ENCODE peak calls at places on chromosomes 4 and X, in ten cellular contexts. A is OCI-LY7, I is right lobe of liver, N is ovary, V is WTC11, R is lower leg skin, Z is GM12865, J is DND-41, W is BJ, Y is fibroblast of lung. C is an unnamed sample.
A peak's percentile ranks its signal among the peaks of the same experiment; 100 is the strongest.

GRCh38 chr4:22625301-22625700 is 67.4 kb upstream of the GBA3 start:
- DNase-seq in A (no peak), I (no peak), N (no peak), V (no peak), R (no peak), Z (no peak), J (no peak), W (no peak), Y (no peak), C (no peak)

GRCh38 chr4:56467284-56468096 is at the start of gene SRP72:
- DNase-seq in A (peak; percentile 90), I (peak; percentile 87), N (peak; percentile 87), V (peak; percentile 87), R (peak; percentile 98), Z (peak; percentile 90), J (peak; percentile 89), W (peak; percentile 41), Y (peak; percentile 82), C (peak; percentile 82)

GRCh38 chrX:69156638-69157037 is 8.6 kb downstream of the PJA1 start:
- DNase-seq in A (no peak), I (no peak), N (no peak), V (no peak), R (peak; percentile 43), Z (no peak), J (no peak), W (no peak), Y (no peak), C (no peak)

GRCh38 chrX:104195489-104196084 is 29.3 kb downstream of the FAM199X start:
- DNase-seq in A (peak; percentile 35), I (no peak), N (no peak), V (no peak), R (no peak), Z (peak; percentile 21), J (peak; percentile 5), W (no peak), Y (peak; percentile 40), C (no peak)

GRCh38 chr4:40241936-40242590 is 45.2 kb downstream of the RHOH start:
- DNase-seq in A (no peak), I (no peak), N (no peak), V (no peak), R (no peak), Z (no peak), J (no peak), W (no peak), Y (no peak), C (no peak)

GRCh38 chr4:80126435-80126834 is 53.4 kb upstream of the ANTXR2 start:
- DNase-seq in A (no peak), I (no peak), N (no peak), V (no peak), R (no peak), Z (no peak), J (no peak), W (no peak), Y (no peak), C (no peak)

GRCh38 chrX:50905334-50905733 is 5.2 kb upstream of the BMP15 start:
- DNase-seq in A (peak; percentile 12), I (peak; percentile 44), N (no peak), V (peak; percentile 29), R (no peak), Z (peak; percentile 0), J (peak; percentile 4), W (no peak), Y (peak; percentile 0), C (no peak)

GRCh38 chrX:18944482-18944881 is 39.4 kb downstream of the PHKA2 start:
- DNase-seq in A (no peak), I (no peak), N (no peak), V (no peak), R (peak; percentile 34), Z (no peak), J (no peak), W (no peak), Y (no peak), C (no peak)

GRCh38 chrX:2875798-2876399 is 47.2 kb downstream of the GYG2 start:
- DNase-seq in A (no peak), I (no peak), N (no peak), V (no peak), R (no peak), Z (peak; percentile 1), J (no peak), W (no peak), Y (peak; percentile 14), C (no peak)

GRCh38 chrX:39577976-39578962 is 519.5 kb downstream of the BCOR start:
- DNase-seq in A (peak; percentile 8), I (no peak), N (peak; percentile 40), V (no peak), R (no peak), Z (peak; percentile 78), J (peak; percentile 67), W (no peak), Y (peak; percentile 36), C (no peak)

GRCh38 chr4:70721747-70722146 is at the start of gene RUFY3:
- DNase-seq in A (no peak), I (no peak), N (peak; percentile 49), V (no peak), R (no peak), Z (no peak), J (peak; percentile 26), W (peak; percentile 85), Y (peak; percentile 98), C (no peak)

GRCh38 chr4:66178901-66179300 is 508.6 kb upstream of the EPHA5 start:
- DNase-seq in A (no peak), I (no peak), N (no peak), V (no peak), R (no peak), Z (no peak), J (no peak), W (peak; percentile 35), Y (no peak), C (no peak)

GRCh38 chr4:8348071-8348470 is 78.5 kb downstream of the HTRA3 start:
- DNase-seq in A (peak; percentile 13), I (no peak), N (no peak), V (no peak), R (peak; percentile 36), Z (no peak), J (no peak), W (no peak), Y (no peak), C (no peak)

DNA sequence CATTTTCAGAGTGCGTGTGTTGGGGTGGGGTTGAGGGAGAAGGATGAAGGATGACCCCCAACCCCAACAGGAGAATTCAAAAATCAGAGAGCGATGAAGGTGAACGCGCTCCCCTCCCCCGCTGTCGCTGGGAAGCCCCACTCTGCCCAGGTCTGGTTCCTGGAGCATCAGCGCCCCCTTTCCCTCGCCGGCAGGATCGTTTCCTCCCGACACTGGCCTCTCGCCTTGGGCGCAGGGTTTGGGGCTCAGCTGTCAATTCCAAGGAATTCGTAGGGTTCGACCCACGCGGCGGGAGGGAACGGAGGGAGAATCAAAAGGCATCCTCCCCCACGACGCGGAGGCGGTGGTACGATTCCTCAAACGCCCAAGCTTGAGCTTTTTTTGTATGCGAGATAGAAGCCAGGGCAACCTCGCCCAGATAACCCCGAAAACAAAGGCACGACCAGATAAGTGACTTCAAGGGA is 997 bp upstream of the PDGFRA start:
- DNase-seq in A (no peak), I (peak; percentile 74), N (peak; percentile 93), V (peak; percentile 91), R (peak; percentile 95), Z (peak; percentile 54), J (no peak), W (no peak), Y (peak; percentile 82), C (peak; percentile 79)
- TF ChIP-seq CTCF in A (peak; percentile 64), I (peak; percentile 62), N (peak; percentile 87), V (peak; percentile 60), R (no peak), Z (peak; percentile 75), J (no peak), W (peak; percentile 97), Y (peak; percentile 94), C (peak; percentile 85)

GRCh38 chrX:149131780-149132179 is 373.3 kb downstream of the IDS start:
- DNase-seq in A (no peak), I (no peak), N (no peak), V (no peak), R (no peak), Z (no peak), J (no peak), W (no peak), Y (no peak), C (no peak)
- TF ChIP-seq CTCF in A (no peak), I (no peak), N (no peak), V (no peak), R (no peak), Z (no peak), J (no peak), W (no peak), Y (no peak), C (no peak)

GRCh38 chr4:81919810-81920209 is 448.1 kb upstream of the RASGEF1B start:
- DNase-seq in A (no peak), I (no peak), N (no peak), V (no peak), R (no peak), Z (no peak), J (no peak), W (no peak), Y (no peak), C (no peak)

GRCh38 chr4:81921757-81922159 is 450.1 kb upstream of the RASGEF1B start:
- DNase-seq in A (peak; percentile 25), I (no peak), N (no peak), V (no peak), R (no peak), Z (no peak), J (no peak), W (no peak), Y (no peak), C (no peak)

GRCh38 chr4:81922271-81922775 is 450.6 kb upstream of the RASGEF1B start:
- DNase-seq in A (no peak), I (no peak), N (no peak), V (no peak), R (no peak), Z (no peak), J (no peak), W (no peak), Y (no peak), C (no peak)

GRCh38 chr4:81915430-81915829 is 443.7 kb upstream of the RASGEF1B start:
- DNase-seq in A (no peak), I (no peak), N (no peak), V (no peak), R (no peak), Z (no peak), J (no peak), W (no peak), Y (no peak), C (no peak)

DNA sequence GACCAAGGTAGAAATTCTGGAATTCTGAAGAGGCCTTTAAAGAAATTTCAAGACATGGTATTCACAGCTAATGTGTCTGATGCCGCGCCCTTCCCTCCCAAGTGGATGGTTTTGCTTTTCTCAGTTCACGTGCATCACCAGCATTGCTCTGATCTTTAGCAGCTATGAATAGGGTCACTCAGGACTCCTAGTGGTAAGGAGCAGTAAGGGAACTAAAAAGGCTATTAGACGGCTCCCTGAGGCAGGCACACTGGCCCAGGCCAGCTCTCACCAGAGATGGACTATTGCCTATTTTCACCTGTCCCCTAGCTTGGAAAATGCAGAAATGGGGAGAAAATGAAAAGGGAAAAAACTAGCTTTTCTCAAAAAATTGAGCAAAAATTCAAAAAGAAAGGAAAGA is 447.5 kb upstream of the RASGEF1B start:
- DNase-seq in A (peak; percentile 29), I (no peak), N (no peak), V (peak; percentile 16), R (no peak), Z (peak; percentile 24), J (no peak), W (no peak), Y (no peak), C (no peak)
- TF ChIP-seq CTCF in A (peak; percentile 63), I (peak; percentile 24), N (no peak), V (peak; percentile 43), R (no peak), Z (peak; percentile 34), J (peak; percentile 30), W (peak; percentile 18), Y (peak; percentile 28), C (peak; percentile 59)

GRCh38 chrX:117743469-117744251 is 372.9 kb downstream of the KLHL13 start:
- DNase-seq in A (peak; percentile 1), I (peak; percentile 30), N (no peak), V (no peak), R (no peak), Z (peak; percentile 9), J (no peak), W (no peak), Y (no peak), C (no peak)
- TF ChIP-seq CTCF in A (peak; percentile 48), I (peak; percentile 61), N (no peak), V (no peak), R (no peak), Z (peak; percentile 14), J (peak; percentile 35), W (no peak), Y (no peak), C (peak; percentile 58)